ENCODE peak calls at places on chromosome 12, in ten cellular contexts. U is AG04450, W is sigmoid colon, X is fibroblast of the aortic adventitia, P is natural killer cell, S is left ventricle myocardium inferior, F is endothelial cell, A is hepatocyte, C is tibial nerve, Y is stomach. R is an unnamed sample.

GRCh38 chr12:84079621-84080020 is 833.0 kb downstream of the SLC6A15 start:
- DNase-seq in U (no peak), W (no peak), X (no peak), P (no peak), S (no peak), F (no peak), A (no peak), C (no peak), Y (no peak), R (no peak)

GRCh38 chr12:119667577-119668314 is at the start of gene PRKAB1:
- DNase-seq in U (peak), W (peak), X (peak), P (peak), S (peak), F (peak), A (peak), C (peak), Y (peak), R (peak)

GRCh38 chr12:4275869-4276253 is 2.3 kb downstream of the CCND2 start:
- DNase-seq in U (no peak), W (peak), X (no peak), P (no peak), S (no peak), F (no peak), A (no peak), C (no peak), Y (no peak), R (no peak)

GRCh38 chr12:20142956-20143355 is 225.4 kb upstream of the PDE3A start:
- DNase-seq in U (no peak), W (no peak), X (no peak), P (no peak), S (no peak), F (no peak), A (peak), C (no peak), Y (no peak), R (no peak)

GRCh38 chr12:4483885-4484823 is 38.5 kb upstream of the FGF6 start:
- DNase-seq in U (no peak), W (no peak), X (no peak), P (no peak), S (no peak), F (no peak), A (no peak), C (no peak), Y (no peak), R (no peak)

GRCh38 chr12:45409966-45410365 is 194.1 kb downstream of the ANO6 start:
- DNase-seq in U (peak), W (no peak), X (peak), P (no peak), S (no peak), F (no peak), A (no peak), C (no peak), Y (no peak), R (no peak)

GRCh38 chr12:69821441-69822204 is 3.4 kb upstream of the MYRFL start:
- DNase-seq in U (peak), W (no peak), X (peak), P (no peak), S (no peak), F (no peak), A (no peak), C (no peak), Y (no peak), R (no peak)

GRCh38 chr12:106585862-106586534 is 3.2 kb downstream of the RFX4 start:
- DNase-seq in U (no peak), W (no peak), X (no peak), P (no peak), S (no peak), F (peak), A (peak), C (no peak), Y (no peak), R (no peak)

GRCh38 chr12:113292091-113292490 is 42.8 kb downstream of the SLC8B1 start:
- DNase-seq in U (peak), W (no peak), X (peak), P (no peak), S (no peak), F (no peak), A (no peak), C (no peak), Y (no peak), R (no peak)

GRCh38 chr12:44875417-44875953 is 630 bp downstream of the NELL2 start:
- DNase-seq in U (no peak), W (no peak), X (no peak), P (no peak), S (no peak), F (peak), A (peak), C (no peak), Y (no peak), R (no peak)

GRCh38 chr12:124760548-124760947 is 103.1 kb downstream of the SCARB1 start:
- DNase-seq in U (no peak), W (no peak), X (no peak), P (no peak), S (no peak), F (no peak), A (no peak), C (no peak), Y (no peak), R (no peak)

GRCh38 chr12:26295001-26295400 is 99.6 kb downstream of the SSPN start:
- DNase-seq in U (no peak), W (no peak), X (no peak), P (no peak), S (no peak), F (no peak), A (no peak), C (no peak), Y (no peak), R (no peak)

GRCh38 chr12:96401061-96401871 is 1.0 kb upstream of the CDK17 start:
- DNase-seq in U (peak), W (no peak), X (peak), P (peak), S (no peak), F (peak), A (peak), C (no peak), Y (no peak), R (no peak)

GRCh38 chr12:64072946-64073345 is 149.2 kb downstream of the KICS2 start:
- DNase-seq in U (no peak), W (no peak), X (no peak), P (no peak), S (no peak), F (no peak), A (no peak), C (no peak), Y (no peak), R (no peak)

GRCh38 chr12:89183985-89184435 is 168.3 kb downstream of the DUSP6 start:
- DNase-seq in U (peak), W (peak), X (peak), P (no peak), S (peak), F (no peak), A (peak), C (peak), Y (no peak), R (no peak)

GRCh38 chr12:105352049-105352448 is 21.6 kb downstream of the C12orf75 start:
- DNase-seq in U (no peak), W (no peak), X (no peak), P (no peak), S (no peak), F (no peak), A (no peak), C (no peak), Y (no peak), R (no peak)

DNA sequence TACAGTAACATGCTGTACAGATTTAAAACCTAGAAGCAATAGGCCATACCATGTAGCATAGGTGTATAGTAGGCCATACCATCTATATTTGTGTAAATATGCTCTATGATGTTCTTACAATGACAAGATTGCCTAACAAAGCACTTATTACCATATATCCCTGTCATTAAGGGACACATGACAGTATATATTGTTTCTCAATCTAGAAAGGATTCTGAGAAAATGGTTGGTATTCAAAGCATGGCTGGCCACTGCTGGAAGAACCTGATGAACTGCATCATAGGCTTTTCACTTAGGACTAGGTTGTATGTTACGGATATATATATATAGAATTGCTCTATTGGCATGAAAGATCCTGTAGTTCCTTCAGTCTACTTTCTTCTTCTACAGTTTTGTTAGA is 125.2 kb upstream of the SLC38A2 start:
- DNase-seq in U (no peak), W (no peak), X (no peak), P (no peak), S (no peak), F (no peak), A (no peak), C (no peak), Y (no peak), R (no peak)
- TF ChIP-seq CTCF in U (no peak), W (no peak), X (no peak), P (no peak), S (no peak), F (no peak), A (no peak), C (no peak), Y (no peak), R (no peak)

GRCh38 chr12:90305379-90305778 is 596.7 kb upstream of the ATP2B1 start:
- DNase-seq in U (no peak), W (no peak), X (no peak), P (no peak), S (no peak), F (no peak), A (peak), C (no peak), Y (no peak), R (no peak)
- TF ChIP-seq CTCF in U (no peak), W (no peak), X (no peak), P (no peak), S (no peak), F (no peak), A (no peak), C (no peak), Y (no peak), R (no peak)

DNA sequence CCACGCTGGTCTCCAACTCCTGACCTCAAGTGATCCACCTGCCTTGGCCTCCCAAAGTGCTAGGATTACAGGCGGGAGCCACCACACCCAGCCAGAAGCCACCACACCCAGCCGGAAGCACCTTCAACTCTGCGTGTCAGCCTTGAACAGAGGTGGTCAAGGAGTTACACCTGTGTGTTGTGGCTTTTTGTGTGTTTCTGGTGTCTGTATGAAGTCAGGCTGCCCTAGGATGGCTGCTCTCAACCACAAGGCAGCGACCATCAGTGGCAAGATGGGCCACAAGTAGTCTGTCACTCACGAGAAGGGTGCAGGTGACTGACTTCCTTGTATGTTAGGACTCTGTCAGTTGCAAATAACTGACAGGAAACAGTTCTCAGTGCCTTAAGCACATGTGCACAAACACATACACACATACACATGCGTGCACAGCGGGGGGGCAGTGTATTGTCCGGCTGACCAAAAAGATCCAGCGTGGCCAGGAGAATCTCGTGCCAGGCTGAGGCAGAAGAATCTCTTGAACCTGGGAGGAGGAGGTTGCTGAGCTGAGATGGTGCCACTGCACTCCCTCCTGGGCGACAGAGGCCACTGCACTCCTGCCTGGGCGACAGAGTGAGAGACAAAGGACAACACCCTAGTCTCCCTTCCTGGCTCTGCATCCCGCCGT is 13.5 kb downstream of the P2RX4 start:
- DNase-seq in U (no peak), W (no peak), X (no peak), P (no peak), S (no peak), F (no peak), A (no peak), C (no peak), Y (peak), R (no peak)
- TF ChIP-seq CTCF in U (peak), W (no peak), X (peak), P (no peak), S (no peak), F (no peak), A (peak), C (no peak), Y (no peak), R (no peak)

GRCh38 chr12:48716493-48717251 is at the start of gene CCNT1:
- DNase-seq in U (peak), W (peak), X (peak), P (peak), S (peak), F (peak), A (peak), C (peak), Y (peak), R (peak)
- TF ChIP-seq CTCF in U (peak), W (peak), X (peak), P (peak), S (peak), F (no peak), A (peak), C (peak), Y (no peak), R (no peak)

DNA sequence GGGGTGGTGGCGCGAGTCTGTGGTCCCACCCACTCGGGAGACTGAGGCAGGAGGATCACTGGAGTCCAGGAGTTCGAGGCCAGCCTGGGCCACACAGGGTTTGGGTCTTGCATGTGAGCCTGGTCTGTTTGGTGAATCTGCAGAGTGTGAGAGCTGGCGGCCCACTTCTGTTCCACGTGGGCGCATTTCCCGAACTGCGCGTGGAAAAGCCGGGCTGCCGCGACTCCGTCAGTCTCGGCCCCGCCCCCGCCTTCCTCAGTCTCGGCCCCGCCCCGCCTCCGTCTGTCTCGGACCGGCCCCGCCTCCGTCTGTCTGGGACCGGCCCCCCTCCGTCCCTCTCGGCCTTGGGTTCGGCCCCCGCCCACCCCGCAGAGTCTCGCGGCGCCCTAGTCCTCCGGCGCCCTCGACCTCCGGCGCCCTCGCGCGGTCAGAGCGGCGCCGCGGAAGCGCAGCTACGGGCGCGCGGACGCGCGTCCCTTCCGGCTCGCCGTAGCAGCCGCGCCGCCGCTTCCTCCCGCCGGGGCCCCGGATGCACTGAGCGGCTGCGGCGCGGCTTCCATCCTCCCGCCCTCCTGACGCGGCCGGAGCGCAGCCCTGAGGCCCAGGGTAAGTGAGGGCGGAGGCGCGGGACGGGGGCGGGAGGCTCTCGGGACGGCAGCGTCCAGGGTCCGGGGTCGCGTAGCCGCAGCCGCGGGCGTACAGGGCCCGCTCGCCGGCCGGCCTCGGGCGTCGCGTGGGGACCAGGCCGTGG is at the start of gene EP400:
- DNase-seq in U (peak), W (peak), X (peak), P (peak), S (peak), F (peak), A (peak), C (peak), Y (peak), R (peak)
- TF ChIP-seq CTCF in U (no peak), W (no peak), X (no peak), P (no peak), S (peak), F (peak), A (peak), C (peak), Y (no peak), R (no peak)

GRCh38 chr12:57896139-57896436 is 45.3 kb upstream of the ATP23 start:
- DNase-seq in U (no peak), W (no peak), X (peak), P (no peak), S (no peak), F (no peak), A (no peak), C (no peak), Y (no peak), R (no peak)
- TF ChIP-seq CTCF in U (no peak), W (no peak), X (no peak), P (no peak), S (no peak), F (no peak), A (peak), C (peak), Y (no peak), R (no peak)

GRCh38 chr12:54021006-54021405 is 7.2 kb upstream of the HOXC6 start:
- DNase-seq in U (no peak), W (no peak), X (no peak), P (no peak), S (no peak), F (no peak), A (no peak), C (no peak), Y (no peak), R (no peak)

GRCh38 chr12:54019924-54020586 is 8.2 kb upstream of the HOXC6 start:
- DNase-seq in U (no peak), W (no peak), X (no peak), P (no peak), S (no peak), F (no peak), A (no peak), C (no peak), Y (no peak), R (no peak)

GRCh38 chr12:54022960-54023884 is 5.0 kb upstream of the HOXC6 start:
- DNase-seq in U (no peak), W (no peak), X (no peak), P (no peak), S (no peak), F (no peak), A (no peak), C (no peak), Y (no peak), R (no peak)

GRCh38 chr12:54020587-54020969 is 7.7 kb upstream of the HOXC6 start:
- DNase-seq in U (no peak), W (no peak), X (no peak), P (no peak), S (no peak), F (no peak), A (no peak), C (no peak), Y (no peak), R (no peak)

DNA sequence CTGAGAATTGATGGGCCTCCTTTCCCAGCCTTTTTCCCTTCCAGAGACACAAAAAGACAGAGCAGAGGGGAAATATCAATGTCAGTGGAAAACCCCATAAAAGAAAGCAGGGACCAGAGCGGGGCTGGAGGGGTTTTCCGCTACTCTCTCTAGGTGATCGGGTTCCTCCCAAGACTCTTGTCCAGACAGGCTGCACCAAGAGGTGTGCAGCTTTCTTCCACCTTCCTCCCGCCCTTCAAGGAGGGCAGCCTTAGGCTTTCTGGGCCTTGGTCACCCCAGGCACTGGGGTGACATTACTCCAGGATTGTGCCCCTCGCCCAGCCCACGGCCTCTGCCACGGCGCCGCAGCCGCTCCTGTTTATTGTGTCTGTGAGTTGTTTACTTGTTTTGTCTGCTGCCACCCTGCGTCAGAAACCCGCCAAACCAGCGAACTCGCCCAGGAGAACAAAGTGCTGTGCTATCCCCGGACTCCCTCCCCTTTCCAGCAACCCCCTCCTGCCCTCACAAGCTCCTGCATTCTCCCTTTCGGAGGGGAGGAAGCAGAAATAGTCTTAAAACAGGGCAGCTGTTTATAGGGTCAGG is 6.7 kb upstream of the HOXC6 start:
- DNase-seq in U (no peak), W (no peak), X (no peak), P (no peak), S (no peak), F (peak), A (no peak), C (no peak), Y (no peak), R (no peak)
- TF ChIP-seq CTCF in U (no peak), W (no peak), X (no peak), P (no peak), S (no peak), F (no peak), A (peak), C (peak), Y (no peak), R (no peak)

DNA sequence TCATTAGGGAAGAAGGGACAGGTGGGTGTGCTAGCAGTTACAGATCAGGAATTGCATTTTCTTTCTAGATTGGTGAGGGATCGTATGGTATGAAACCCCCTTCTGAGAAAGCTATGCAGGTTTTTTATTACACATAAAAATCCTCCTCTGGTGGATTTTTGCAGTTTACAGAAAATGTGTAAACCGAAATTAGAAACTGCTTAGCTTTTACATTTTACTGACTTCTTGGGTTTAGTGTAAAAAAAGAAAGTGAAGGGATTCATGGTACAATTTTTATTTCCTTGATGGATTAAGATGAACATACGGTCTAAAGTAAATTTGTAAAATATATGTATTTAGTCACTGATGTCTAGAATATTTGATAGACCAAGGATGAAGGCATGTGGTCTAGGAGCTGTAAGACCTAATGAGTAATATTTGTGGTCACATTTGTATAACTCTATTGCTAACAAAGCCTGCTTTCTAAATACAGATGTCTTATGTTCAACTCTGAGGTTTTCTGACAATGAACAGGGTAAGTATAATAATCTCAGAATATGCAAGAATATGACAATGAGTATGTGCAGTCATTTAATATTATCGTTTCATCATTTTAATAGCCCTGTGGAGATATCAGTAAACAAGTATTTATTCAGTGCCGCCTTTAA is 389.8 kb downstream of the LRIG3 start:
- DNase-seq in U (peak), W (no peak), X (peak), P (no peak), S (no peak), F (no peak), A (no peak), C (no peak), Y (no peak), R (no peak)
- TF ChIP-seq CTCF in U (no peak), W (no peak), X (no peak), P (no peak), S (no peak), F (no peak), A (no peak), C (no peak), Y (no peak), R (no peak)

GRCh38 chr12:82740129-82741000 is 53.7 kb downstream of the TMTC2 start:
- DNase-seq in U (no peak), W (no peak), X (peak), P (no peak), S (no peak), F (no peak), A (no peak), C (no peak), Y (no peak), R (no peak)
- TF ChIP-seq CTCF in U (no peak), W (no peak), X (no peak), P (no peak), S (no peak), F (no peak), A (no peak), C (no peak), Y (no peak), R (no peak)